ENCODE peak calls at places on chromosomes 5 and 9, in four cellular contexts. I is H9, M is IMR-90, L is H1. D is an unnamed sample. For H3K4me1, the result is how much of the 10 kb centered on the place peaks cover.

GRCh38 chr9:124339603-124340146 is 75.6 kb downstream of the PSMB7 start:
- DNase-seq in I (no peak), M (no peak), L (no peak), D (no peak)

GRCh38 chr9:115378246-115378645 is 260.3 kb upstream of the TNC start:
- DNase-seq in I (no peak), M (no peak), L (no peak), D (no peak)

GRCh38 chr5:126445502-126446174 is 22.4 kb downstream of the GRAMD2B start:
- DNase-seq in I (no peak), M (peak), L (no peak), D (no peak)

GRCh38 chr9:74333633-74334032 is 163.5 kb upstream of the RORB start:
- DNase-seq in I (no peak), M (no peak), L (no peak), D (no peak)

GRCh38 chr5:1925111-1926070 is 42.7 kb upstream of the IRX4 start:
- DNase-seq in I (no peak), M (no peak), L (no peak), D (no peak)

GRCh38 chr9:129305246-129305645 is 127.2 kb upstream of the IER5L start:
- DNase-seq in I (no peak), M (no peak), L (no peak), D (no peak)

GRCh38 chr9:35599763-35600604 is 5.1 kb upstream of the TESK1 start:
- DNase-seq in I (peak), M (no peak), L (no peak), D (peak)

GRCh38 chr5:43839218-43839617 is 236.2 kb downstream of the NNT start:
- DNase-seq in I (no peak), M (peak), L (no peak), D (no peak)

GRCh38 chr5:118434522-118434921 is 553.8 kb downstream of the DTWD2 start:
- DNase-seq in I (no peak), M (no peak), L (no peak), D (no peak)

GRCh38 chr9:27888661-27889295 is 315.5 kb upstream of the C9orf72 start:
- DNase-seq in I (peak), M (no peak), L (peak), D (peak)

GRCh38 chr9:135273077-135273476 is 185.6 kb downstream of the OLFM1 start:
- DNase-seq in I (no peak), M (no peak), L (no peak), D (no peak)

GRCh38 chr5:163846512-163846911 is 341.1 kb downstream of the MAT2B start:
- DNase-seq in I (no peak), M (peak), L (no peak), D (no peak)

GRCh38 chr5:140868721-140869554 is at the start of gene PCDHA11:
- DNase-seq in I (peak), M (no peak), L (no peak), D (peak)

GRCh38 chr5:168843277-168843997 is 264.3 kb upstream of the PANK3 start:
- DNase-seq in I (no peak), M (no peak), L (no peak), D (no peak)

GRCh38 chr9:106962615-106963363 is 99.8 kb downstream of the ZNF462 start:
- DNase-seq in I (no peak), M (no peak), L (no peak), D (no peak)

GRCh38 chr5:62132279-62132678 is 173.7 kb upstream of the KIF2A start:
- DNase-seq in I (no peak), M (no peak), L (no peak), D (no peak)

GRCh38 chr9:87558606-87559005 is 60.9 kb downstream of the DAPK1 start:
- DNase-seq in I (no peak), M (no peak), L (no peak), D (no peak)

GRCh38 chr5:180099733-180100611 is 28.4 kb upstream of the RNF130 start:
- DNase-seq in I (no peak), M (no peak), L (no peak), D (no peak)

GRCh38 chr9:109974143-109974917 is 194.3 kb downstream of the PALM2AKAP2 start:
- DNase-seq in I (no peak), M (no peak), L (no peak), D (no peak)

GRCh38 chr9:109972026-109973005 is 192.3 kb downstream of the PALM2AKAP2 start:
- DNase-seq in I (no peak), M (no peak), L (no peak), D (peak)

GRCh38 chr9:109971226-109971625 is 191.2 kb downstream of the PALM2AKAP2 start:
- DNase-seq in I (no peak), M (no peak), L (no peak), D (no peak)

GRCh38 chr9:109974918-109975276 is 194.9 kb downstream of the PALM2AKAP2 start:
- DNase-seq in I (no peak), M (no peak), L (no peak), D (no peak)

GRCh38 chr9:109973336-109973735 is 193.3 kb downstream of the PALM2AKAP2 start:
- DNase-seq in I (no peak), M (no peak), L (no peak), D (no peak)
- H4K5ac ChIP-seq in I (no peak), M (no peak), L (no peak), D (no peak)

GRCh38 chr5:132103969-132104391 is 30.4 kb downstream of the CSF2 start:
- DNase-seq in I (no peak), M (no peak), L (no peak), D (no peak)

GRCh38 chr5:132102944-132103343 is 29.4 kb downstream of the CSF2 start:
- DNase-seq in I (no peak), M (no peak), L (no peak), D (no peak)

GRCh38 chr5:132103380-132103951 is 29.9 kb downstream of the CSF2 start:
- DNase-seq in I (no peak), M (peak), L (no peak), D (no peak)

GRCh38 chr5:132105688-132106087 is 32.1 kb downstream of the CSF2 start:
- DNase-seq in I (no peak), M (no peak), L (no peak), D (no peak)

DNA sequence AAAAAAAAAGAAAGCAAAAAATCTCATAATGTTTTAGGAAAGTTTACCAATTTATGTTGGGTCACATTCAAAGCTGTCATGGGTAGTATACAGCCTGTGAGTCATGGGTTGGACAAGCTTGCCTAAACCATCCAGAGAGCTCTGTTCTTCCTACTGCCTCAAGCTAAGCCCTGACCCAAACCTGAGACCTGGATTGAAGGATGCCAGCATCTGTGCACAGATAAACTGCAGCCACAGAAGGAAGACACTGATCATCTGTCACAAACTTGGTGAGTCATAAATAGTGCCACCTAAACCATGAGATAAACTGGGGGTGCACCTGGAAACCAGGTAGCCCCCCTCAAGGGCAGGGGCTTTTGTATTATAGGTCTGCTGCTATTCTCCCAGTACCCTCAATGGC is 31.0 kb downstream of the CSF2 start:
- DNase-seq in I (no peak), M (peak), L (no peak), D (no peak)
- H3K4me1 ChIP-seq in I (under half), M (under half), L (under half), D (under half)

DNA sequence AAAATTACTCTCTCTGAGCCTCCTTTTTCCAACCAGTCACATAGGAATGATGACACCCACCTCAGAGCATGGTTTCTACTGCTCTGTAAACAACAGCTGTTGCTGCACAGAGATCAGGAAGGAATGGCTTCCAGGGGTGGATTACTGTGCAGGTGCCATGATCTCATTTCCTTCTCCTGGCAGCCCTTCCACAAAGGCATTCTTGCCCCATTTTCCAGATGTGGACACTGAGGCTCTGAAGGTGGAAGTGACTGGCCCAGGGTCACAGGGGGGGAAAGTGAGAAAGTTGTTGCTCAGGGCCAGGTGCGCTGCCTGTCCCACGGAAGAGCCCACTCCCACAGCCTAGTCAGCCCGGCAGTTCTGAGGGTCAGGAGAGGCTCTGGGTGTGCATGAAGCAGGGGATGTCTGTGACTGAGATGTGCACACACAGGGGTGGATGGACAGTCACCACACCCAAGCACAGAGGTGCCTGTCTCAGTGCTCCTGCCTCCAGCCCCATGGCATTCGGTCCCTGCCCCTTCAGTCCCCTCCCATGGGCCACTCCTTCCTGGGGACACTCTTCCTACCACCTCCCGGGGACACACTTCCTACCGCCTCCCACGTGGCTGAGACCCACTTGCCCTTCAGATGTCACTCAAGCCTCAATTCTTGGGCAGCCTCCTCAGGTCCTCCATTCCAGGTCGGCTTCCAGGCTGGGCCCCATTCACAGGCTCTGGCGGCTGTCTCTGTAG is 17.0 kb downstream of the FGFR4 start:
- DNase-seq in I (no peak), M (peak), L (no peak), D (no peak)
- H3K23ac ChIP-seq in I (no peak), M (no peak), L (no peak), D (no peak)

GRCh38 chr9:112785981-112786380 is 35.4 kb downstream of the SNX30 start:
- DNase-seq in I (no peak), M (no peak), L (no peak), D (no peak)

GRCh38 chr9:112790231-112790774 is 39.7 kb downstream of the SNX30 start:
- DNase-seq in I (no peak), M (no peak), L (no peak), D (no peak)

GRCh38 chr9:112789493-112789892 is 38.9 kb downstream of the SNX30 start:
- DNase-seq in I (no peak), M (peak), L (no peak), D (no peak)

GRCh38 chr9:112786834-112787520 is 36.4 kb downstream of the SNX30 start:
- DNase-seq in I (no peak), M (no peak), L (no peak), D (no peak)

DNA sequence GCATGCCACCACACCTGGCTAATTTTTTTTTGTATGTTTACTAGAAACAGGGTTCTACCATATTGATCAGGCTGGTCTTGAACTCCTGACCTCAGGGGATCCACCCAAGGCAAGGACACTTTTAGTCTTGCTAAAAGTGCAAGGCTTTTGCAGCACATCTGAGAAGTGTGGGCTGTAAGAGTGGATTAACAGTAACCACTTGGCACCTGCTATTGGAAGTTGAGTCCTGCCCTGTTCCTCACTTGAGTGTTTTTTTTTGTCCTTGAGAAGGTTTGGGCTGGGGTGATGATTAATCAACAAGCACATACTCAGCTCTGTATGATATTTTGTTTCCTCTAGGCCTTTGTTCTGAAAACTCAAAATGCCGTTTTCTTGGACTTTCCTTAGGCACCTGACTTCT is 37.4 kb downstream of the SNX30 start:
- DNase-seq in I (no peak), M (no peak), L (no peak), D (no peak)
- H4K5ac ChIP-seq in I (no peak), M (no peak), L (no peak), D (no peak)

D was measured in mesendoderm.